ENCODE peak calls at places on chromosomes 12 and 14, in five cellular contexts. One of them, this sample, is unnamed.

GRCh38 chr12:77001181-77001758 is 64.1 kb downstream of the E2F7 start:
- DNase-seq in GM12878: no peak
- DNase-seq in cardiac muscle cell: no peak
- DNase-seq in GM13976: no peak
- DNase-seq in GM06990: no peak
- DNase-seq in this sample: no peak

GRCh38 chr12:110109837-110110535 is 14.2 kb upstream of the IFT81 start:
- DNase-seq in cardiac muscle cell: no peak
- DNase-seq in GM12878: no peak
- DNase-seq in GM13976: no peak
- DNase-seq in GM06990: peak; percentile 16
- DNase-seq in this sample: no peak

GRCh38 chr12:111455448-111456320 is 50.0 kb downstream of the SH2B3 start:
- DNase-seq in GM13976: no peak
- DNase-seq in GM06990: no peak
- DNase-seq in GM12878: no peak
- DNase-seq in cardiac muscle cell: no peak
- DNase-seq in this sample: no peak

GRCh38 chr14:103103461-103104388 is 9.2 kb downstream of the EXOC3L4 start:
- DNase-seq in GM06990: no peak
- DNase-seq in GM12878: no peak
- DNase-seq in cardiac muscle cell: peak; percentile 62
- DNase-seq in GM13976: no peak
- DNase-seq in this sample: peak; percentile 27

GRCh38 chr14:31243860-31244259 is 36.3 kb upstream of the HECTD1 start:
- DNase-seq in GM13976: no peak
- DNase-seq in GM12878: no peak
- DNase-seq in GM06990: no peak
- DNase-seq in cardiac muscle cell: no peak
- DNase-seq in this sample: peak; percentile 99

GRCh38 chr12:101051901-101052550 is 158.0 kb downstream of the SLC5A8 start:
- DNase-seq in GM13976: no peak
- DNase-seq in GM06990: no peak
- DNase-seq in GM12878: no peak
- DNase-seq in cardiac muscle cell: peak; percentile 97
- DNase-seq in this sample: peak; percentile 65

GRCh38 chr12:113990548-113991223 is 24.6 kb upstream of the RBM19 start:
- DNase-seq in GM13976: no peak
- DNase-seq in cardiac muscle cell: peak; percentile 14
- DNase-seq in GM12878: no peak
- DNase-seq in GM06990: no peak
- DNase-seq in this sample: no peak

GRCh38 chr14:102942069-102942468 is 19.6 kb downstream of the AMN start:
- DNase-seq in GM12878: no peak
- DNase-seq in GM06990: no peak
- DNase-seq in GM13976: no peak
- DNase-seq in cardiac muscle cell: no peak
- DNase-seq in this sample: no peak

GRCh38 chr14:67526676-67527459 is 6.2 kb upstream of the PLEKHH1 start:
- DNase-seq in GM13976: peak; percentile 53
- DNase-seq in GM06990: peak; percentile 10
- DNase-seq in cardiac muscle cell: peak; percentile 60
- DNase-seq in GM12878: peak; percentile 13
- DNase-seq in this sample: peak; percentile 63

GRCh38 chr12:113852695-113853490 is 113.2 kb downstream of the RBM19 start:
- DNase-seq in GM12878: no peak
- DNase-seq in GM13976: no peak
- DNase-seq in cardiac muscle cell: no peak
- DNase-seq in GM06990: no peak
- DNase-seq in this sample: no peak

GRCh38 chr12:53234236-53234635 is 2.2 kb upstream of the RARG start:
- DNase-seq in cardiac muscle cell: no peak
- DNase-seq in GM12878: no peak
- DNase-seq in GM13976: no peak
- DNase-seq in GM06990: no peak
- DNase-seq in this sample: no peak

GRCh38 chr12:124457287-124458219 is 109.9 kb downstream of the NCOR2 start:
- DNase-seq in GM06990: peak; percentile 78
- DNase-seq in GM12878: no peak
- DNase-seq in cardiac muscle cell: peak; percentile 72
- DNase-seq in GM13976: peak; percentile 85
- DNase-seq in this sample: no peak

GRCh38 chr14:67265131-67265530 is 23.9 kb downstream of the PALS1 start:
- DNase-seq in GM13976: no peak
- DNase-seq in cardiac muscle cell: peak; percentile 58
- DNase-seq in GM06990: no peak
- DNase-seq in GM12878: no peak
- DNase-seq in this sample: no peak

GRCh38 chr14:75132374-75133086 is 5.7 kb upstream of the NEK9 start:
- DNase-seq in GM13976: peak; percentile 47
- DNase-seq in GM12878: peak; percentile 66
- DNase-seq in cardiac muscle cell: peak; percentile 87
- DNase-seq in GM06990: peak; percentile 29
- DNase-seq in this sample: peak; percentile 69

GRCh38 chr14:56992332-56992820 is 182.1 kb upstream of the OTX2 start:
- DNase-seq in cardiac muscle cell: no peak
- DNase-seq in GM06990: no peak
- DNase-seq in GM12878: no peak
- DNase-seq in GM13976: no peak
- DNase-seq in this sample: no peak

GRCh38 chr12:76782440-76782996 is 18.6 kb downstream of the ZDHHC17 start:
- DNase-seq in GM13976: no peak
- DNase-seq in cardiac muscle cell: no peak
- DNase-seq in GM06990: no peak
- DNase-seq in GM12878: no peak
- DNase-seq in this sample: no peak

GRCh38 chr14:85380891-85381290 is 149.1 kb upstream of the FLRT2 start:
- DNase-seq in GM12878: no peak
- DNase-seq in GM06990: no peak
- DNase-seq in cardiac muscle cell: peak; percentile 5
- DNase-seq in GM13976: no peak
- DNase-seq in this sample: no peak

GRCh38 chr14:51780741-51781140 is 79.7 kb upstream of the GNG2 start:
- DNase-seq in GM12878: no peak
- DNase-seq in cardiac muscle cell: peak; percentile 45
- DNase-seq in GM13976: no peak
- DNase-seq in GM06990: no peak
- DNase-seq in this sample: peak; percentile 46

GRCh38 chr12:112901271-112901670 is 5.5 kb upstream of the OAS1 start:
- DNase-seq in GM13976: no peak
- DNase-seq in GM06990: no peak
- DNase-seq in GM12878: no peak
- DNase-seq in cardiac muscle cell: no peak
- DNase-seq in this sample: no peak

GRCh38 chr12:27179399-27180214 is 64.5 kb upstream of the STK38L start:
- DNase-seq in GM06990: peak; percentile 84
- DNase-seq in GM13976: peak; percentile 53
- DNase-seq in cardiac muscle cell: peak; percentile 88
- DNase-seq in GM12878: peak; percentile 96
- DNase-seq in this sample: peak; percentile 100

GRCh38 chr12:122963928-122964240 is 2.4 kb downstream of the ABCB9 start:
- DNase-seq in GM12878: no peak
- DNase-seq in GM13976: no peak
- DNase-seq in GM06990: no peak
- DNase-seq in cardiac muscle cell: peak; percentile 67
- DNase-seq in this sample: no peak

GRCh38 chr12:125287155-125287847 is 222.1 kb downstream of the AACS start:
- DNase-seq in GM06990: no peak
- DNase-seq in GM12878: peak; percentile 19
- DNase-seq in cardiac muscle cell: no peak
- DNase-seq in GM13976: no peak
- DNase-seq in this sample: no peak

GRCh38 chr14:51482112-51482511 is 169.6 kb upstream of the FRMD6 start:
- DNase-seq in GM13976: no peak
- DNase-seq in GM12878: no peak
- DNase-seq in GM06990: no peak
- DNase-seq in cardiac muscle cell: no peak
- DNase-seq in this sample: no peak

GRCh38 chr12:104526320-104526719 is 69.6 kb downstream of the CHST11 start:
- DNase-seq in cardiac muscle cell: no peak
- DNase-seq in GM12878: no peak
- DNase-seq in GM06990: no peak
- DNase-seq in GM13976: no peak
- DNase-seq in this sample: no peak

GRCh38 chr14:102028733-102029132 is 58.1 kb downstream of the HSP90AA1 start:
- DNase-seq in GM13976: no peak
- DNase-seq in GM06990: no peak
- DNase-seq in GM12878: no peak
- DNase-seq in cardiac muscle cell: no peak
- DNase-seq in this sample: peak; percentile 51

GRCh38 chr12:90978117-90978770 is 23.3 kb upstream of the CCER1 start:
- DNase-seq in GM13976: peak; percentile 12
- DNase-seq in GM06990: no peak
- DNase-seq in cardiac muscle cell: peak; percentile 85
- DNase-seq in GM12878: peak; percentile 11
- DNase-seq in this sample: peak; percentile 49

GRCh38 chr12:29103539-29103974 is 45.5 kb upstream of the FAR2 start:
- DNase-seq in GM06990: peak; percentile 59
- DNase-seq in cardiac muscle cell: no peak
- DNase-seq in GM12878: peak; percentile 75
- DNase-seq in GM13976: peak; percentile 44
- DNase-seq in this sample: no peak

GRCh38 chr12:46401703-46402102 is 29.1 kb upstream of the SLC38A2 start:
- DNase-seq in cardiac muscle cell: peak; percentile 77
- DNase-seq in GM06990: no peak
- DNase-seq in GM12878: no peak
- DNase-seq in GM13976: no peak
- DNase-seq in this sample: no peak

GRCh38 chr12:87233636-87234035 is 795.6 kb downstream of the C12orf50 start:
- DNase-seq in GM13976: no peak
- DNase-seq in GM12878: no peak
- DNase-seq in GM06990: no peak
- DNase-seq in cardiac muscle cell: peak; percentile 65
- DNase-seq in this sample: no peak

GRCh38 chr12:101298426-101298825 is 18.5 kb downstream of the UTP20 start:
- DNase-seq in cardiac muscle cell: peak; percentile 68
- DNase-seq in GM12878: no peak
- DNase-seq in GM13976: no peak
- DNase-seq in GM06990: no peak
- DNase-seq in this sample: peak; percentile 50

GRCh38 chr12:96177013-96177412 is 17.2 kb upstream of the ELK3 start:
- DNase-seq in GM06990: peak; percentile 17
- DNase-seq in GM13976: no peak
- DNase-seq in GM12878: no peak
- DNase-seq in cardiac muscle cell: peak; percentile 36
- DNase-seq in this sample: peak; percentile 99

GRCh38 chr12:83143937-83144336 is 457.2 kb downstream of the TMTC2 start:
- DNase-seq in GM13976: no peak
- DNase-seq in cardiac muscle cell: no peak
- DNase-seq in GM12878: no peak
- DNase-seq in GM06990: no peak
- DNase-seq in this sample: no peak

GRCh38 chr14:68479247-68479646 is 313.6 kb downstream of the ZFP36L1 start:
- DNase-seq in GM13976: no peak
- DNase-seq in cardiac muscle cell: peak; percentile 41
- DNase-seq in GM12878: no peak
- DNase-seq in GM06990: no peak
- DNase-seq in this sample: peak; percentile 48

GRCh38 chr12:11880424-11880823 is 190.3 kb upstream of the BCL2L14 start:
- DNase-seq in GM12878: no peak
- DNase-seq in cardiac muscle cell: no peak
- DNase-seq in GM13976: no peak
- DNase-seq in GM06990: no peak
- DNase-seq in this sample: no peak

GRCh38 chr12:101027816-101028215 is 182.2 kb downstream of the SLC5A8 start:
- DNase-seq in GM12878: no peak
- DNase-seq in cardiac muscle cell: no peak
- DNase-seq in GM06990: no peak
- DNase-seq in GM13976: no peak
- DNase-seq in this sample: no peak

GRCh38 chr14:41899416-41899815 is 292.7 kb downstream of the LRFN5 start:
- DNase-seq in GM12878: no peak
- DNase-seq in GM06990: no peak
- DNase-seq in cardiac muscle cell: peak; percentile 45
- DNase-seq in GM13976: no peak
- DNase-seq in this sample: no peak

GRCh38 chr14:90280096-90280495 is 23.7 kb downstream of the PSMC1 start:
- DNase-seq in GM13976: no peak
- DNase-seq in GM06990: no peak
- DNase-seq in GM12878: no peak
- DNase-seq in cardiac muscle cell: no peak
- DNase-seq in this sample: no peak

DNA sequence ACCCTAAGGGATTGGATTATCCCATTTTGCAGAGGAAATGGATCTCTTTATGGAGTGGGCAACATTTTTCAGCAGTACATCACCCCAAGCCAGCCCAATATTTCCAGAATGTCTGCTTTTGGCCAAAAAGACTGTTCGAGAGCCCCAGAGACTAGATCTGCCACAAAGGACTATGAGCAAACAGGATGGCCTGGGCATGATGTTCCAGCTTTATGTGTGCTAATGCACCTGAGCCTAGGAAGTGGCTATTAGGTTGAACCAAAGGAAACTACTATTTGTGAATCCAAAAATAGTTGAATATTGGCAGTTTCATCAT is 14.8 kb upstream of the PNMA1 start:
- DNase-seq in GM06990: no peak
- DNase-seq in cardiac muscle cell: no peak
- DNase-seq in GM13976: no peak
- DNase-seq in GM12878: no peak
- DNase-seq in this sample: no peak
- TF ChIP-seq CTCF in GM06990: no peak
- TF ChIP-seq CTCF in cardiac muscle cell: no peak
- TF ChIP-seq CTCF in GM13976: no peak
- TF ChIP-seq CTCF in GM12878: no peak
- TF ChIP-seq CTCF in this sample: no peak

GRCh38 chr14:24394275-24394674 is 4.5 kb upstream of the NYNRIN start:
- DNase-seq in GM13976: no peak
- DNase-seq in cardiac muscle cell: no peak
- DNase-seq in GM06990: no peak
- DNase-seq in GM12878: no peak
- DNase-seq in this sample: no peak
- TF ChIP-seq CTCF in GM13976: no peak
- TF ChIP-seq CTCF in cardiac muscle cell: no peak
- TF ChIP-seq CTCF in GM06990: no peak
- TF ChIP-seq CTCF in GM12878: no peak
- TF ChIP-seq CTCF in this sample: peak; percentile 11

GRCh38 chr12:130459916-130460315 is 122.2 kb downstream of the PIWIL1 start:
- DNase-seq in GM12878: no peak
- DNase-seq in GM13976: no peak
- DNase-seq in cardiac muscle cell: no peak
- DNase-seq in GM06990: no peak
- DNase-seq in this sample: no peak
- TF ChIP-seq CTCF in GM12878: no peak
- TF ChIP-seq CTCF in GM13976: no peak
- TF ChIP-seq CTCF in cardiac muscle cell: no peak
- TF ChIP-seq CTCF in GM06990: no peak
- TF ChIP-seq CTCF in this sample: no peak

GRCh38 chr12:3319723-3320492 is 171.1 kb upstream of the PRMT8 start:
- DNase-seq in GM12878: no peak
- DNase-seq in GM06990: no peak
- DNase-seq in GM13976: no peak
- DNase-seq in cardiac muscle cell: no peak
- DNase-seq in this sample: no peak
- TF ChIP-seq CTCF in GM12878: no peak
- TF ChIP-seq CTCF in GM06990: no peak
- TF ChIP-seq CTCF in GM13976: no peak
- TF ChIP-seq CTCF in cardiac muscle cell: no peak
- TF ChIP-seq CTCF in this sample: peak; percentile 10

GRCh38 chr14:96281486-96281885 is 25.5 kb downstream of the BDKRB1 start:
- DNase-seq in cardiac muscle cell: no peak
- DNase-seq in GM12878: no peak
- DNase-seq in GM13976: no peak
- DNase-seq in GM06990: no peak
- DNase-seq in this sample: no peak
- TF ChIP-seq CTCF in cardiac muscle cell: no peak
- TF ChIP-seq CTCF in GM12878: no peak
- TF ChIP-seq CTCF in GM13976: no peak
- TF ChIP-seq CTCF in GM06990: no peak
- TF ChIP-seq CTCF in this sample: no peak